ENCODE peak calls at places on chromosomes 12 and 14, in ten cellular contexts. N is transverse colon; H is tibial artery; I is aorta; Q is HepG2; F is fibroblast of lung; D is prostate gland; X is Caco-2; C is esophagus squamous epithelium; W is CD4-positive, CD25-positive, alpha-beta regulatory T cell. G is an unnamed sample.

GRCh38 chr14:59474172-59474571 is 9.0 kb upstream of the GPR135 start:
- DNase-seq in N (no peak), H (no peak), I (no peak), Q (no peak), F (peak; percentile 55), D (no peak), X (no peak), C (no peak), W (no peak), G (no peak)

GRCh38 chr12:66405395-66405794 is 103.1 kb downstream of the HELB start:
- DNase-seq in N (no peak), H (no peak), I (no peak), Q (no peak), F (peak; percentile 14), D (no peak), X (no peak), C (no peak), W (no peak), G (no peak)

GRCh38 chr14:20684662-20685456 is 499 bp downstream of the RNASE4 start:
- DNase-seq in N (peak; percentile 55), H (peak; percentile 76), I (no peak), Q (peak; percentile 46), F (peak; percentile 50), D (peak; percentile 68), X (no peak), C (no peak), W (no peak), G (no peak)

GRCh38 chr12:11812558-11813421 is 163.3 kb downstream of the ETV6 start:
- DNase-seq in N (peak; percentile 50), H (no peak), I (no peak), Q (peak; percentile 78), F (no peak), D (peak; percentile 20), X (no peak), C (no peak), W (no peak), G (no peak)

GRCh38 chr14:97185186-97185585 is 388.0 kb downstream of the VRK1 start:
- DNase-seq in N (no peak), H (no peak), I (no peak), Q (no peak), F (no peak), D (no peak), X (peak; percentile 4), C (no peak), W (peak; percentile 26), G (peak; percentile 14)

GRCh38 chr12:108822458-108823205 is 34.8 kb downstream of the SSH1 start:
- DNase-seq in N (no peak), H (no peak), I (no peak), Q (no peak), F (no peak), D (no peak), X (no peak), C (no peak), W (no peak), G (no peak)

GRCh38 chr14:63045234-63045611 is at the start of gene KCNH5:
- DNase-seq in N (no peak), H (no peak), I (peak; percentile 75), Q (no peak), F (peak; percentile 60), D (peak; percentile 13), X (no peak), C (no peak), W (peak; percentile 5), G (no peak)

GRCh38 chr14:92525318-92526095 is 11.9 kb downstream of the RIN3 start:
- DNase-seq in N (no peak), H (no peak), I (no peak), Q (no peak), F (no peak), D (no peak), X (no peak), C (no peak), W (no peak), G (no peak)

GRCh38 chr12:67449591-67450052 is 180.5 kb downstream of the CAND1 start:
- DNase-seq in N (no peak), H (no peak), I (no peak), Q (no peak), F (no peak), D (no peak), X (no peak), C (no peak), W (peak; percentile 73), G (no peak)

GRCh38 chr12:59383426-59383822 is 212.4 kb upstream of the SLC16A7 start:
- DNase-seq in N (no peak), H (no peak), I (no peak), Q (no peak), F (peak; percentile 95), D (no peak), X (no peak), C (no peak), W (no peak), G (no peak)

GRCh38 chr12:60441577-60441976 is 845.7 kb downstream of the SLC16A7 start:
- DNase-seq in N (no peak), H (no peak), I (no peak), Q (no peak), F (no peak), D (no peak), X (no peak), C (no peak), W (no peak), G (no peak)

GRCh38 chr12:5960783-5961182 is 15.7 kb upstream of the ANO2 start:
- DNase-seq in N (no peak), H (no peak), I (no peak), Q (no peak), F (no peak), D (no peak), X (no peak), C (no peak), W (no peak), G (no peak)

GRCh38 chr14:105475269-105475915 is 771 bp downstream of the CRIP2 start:
- DNase-seq in N (no peak), H (peak; percentile 88), I (peak; percentile 93), Q (no peak), F (no peak), D (no peak), X (no peak), C (no peak), W (no peak), G (no peak)

GRCh38 chr12:119145367-119145766 is 33.4 kb upstream of the HSPB8 start:
- DNase-seq in N (no peak), H (no peak), I (no peak), Q (no peak), F (no peak), D (no peak), X (no peak), C (no peak), W (no peak), G (no peak)

GRCh38 chr12:88753074-88753473 is 172.8 kb upstream of the KITLG start:
- DNase-seq in N (no peak), H (no peak), I (no peak), Q (no peak), F (no peak), D (no peak), X (no peak), C (no peak), W (no peak), G (no peak)

GRCh38 chr12:109739747-109740693 is 26.4 kb downstream of the FAM222A start:
- DNase-seq in N (no peak), H (peak; percentile 41), I (peak; percentile 43), Q (no peak), F (no peak), D (no peak), X (peak; percentile 34), C (no peak), W (no peak), G (no peak)

DNA sequence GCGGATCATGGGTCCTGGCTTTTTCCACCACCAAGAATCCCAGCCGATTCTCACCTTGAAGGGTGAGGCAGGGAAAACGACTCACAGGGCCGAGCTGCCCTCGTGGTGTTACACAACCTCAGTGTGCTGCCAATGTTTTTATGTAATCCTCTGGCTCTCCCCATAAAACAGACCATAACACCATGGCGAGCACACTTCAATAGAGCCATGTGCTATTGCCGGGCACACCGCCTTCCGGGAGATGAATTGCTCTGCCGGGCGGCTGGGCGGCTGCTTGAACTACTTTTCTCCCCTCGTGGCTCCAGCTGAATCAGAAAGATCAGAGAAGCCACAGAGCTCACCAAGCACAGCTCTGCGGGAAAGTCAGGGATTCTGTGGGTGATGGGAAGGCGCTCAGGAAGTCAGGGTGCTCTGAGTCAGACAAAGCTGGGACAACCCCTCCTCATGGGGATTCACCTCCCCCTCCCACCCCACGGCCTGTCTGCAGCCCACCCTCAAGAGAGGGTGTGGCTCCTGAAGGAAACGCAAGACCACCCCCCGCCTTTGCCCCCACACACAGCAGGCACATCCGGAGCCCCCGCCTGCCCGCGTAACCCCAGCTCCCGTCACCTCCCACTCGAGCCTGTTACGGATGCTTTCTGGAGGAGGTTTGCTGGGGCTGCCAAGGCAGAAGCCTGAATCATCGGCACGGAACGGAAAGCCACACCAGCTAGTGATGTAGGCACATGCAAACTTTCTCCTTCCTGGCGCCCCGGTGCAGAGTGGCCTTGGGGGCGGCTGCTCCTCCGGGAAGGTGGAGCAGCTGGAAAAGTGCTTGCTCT is 1.8 kb downstream of the GALNT9 start:
- DNase-seq in N (peak; percentile 61), H (no peak), I (no peak), Q (no peak), F (peak; percentile 74), D (peak; percentile 87), X (no peak), C (no peak), W (no peak), G (no peak)
- H3K27me3 ChIP-seq in N (peaks cover 67% of the 10 kb centered on the region), H (peaks cover 97% of the 10 kb centered on the region), I (no peaks in the 10 kb centered on the region), Q (peaks cover 82% of the 10 kb centered on the region), F (no peaks in the 10 kb centered on the region), D (peaks cover 26% of the 10 kb centered on the region), X (peaks cover 3% of the 10 kb centered on the region), C (no peaks in the 10 kb centered on the region), W (peaks cover 7% of the 10 kb centered on the region), G (peaks cover 47% of the 10 kb centered on the region)

DNA sequence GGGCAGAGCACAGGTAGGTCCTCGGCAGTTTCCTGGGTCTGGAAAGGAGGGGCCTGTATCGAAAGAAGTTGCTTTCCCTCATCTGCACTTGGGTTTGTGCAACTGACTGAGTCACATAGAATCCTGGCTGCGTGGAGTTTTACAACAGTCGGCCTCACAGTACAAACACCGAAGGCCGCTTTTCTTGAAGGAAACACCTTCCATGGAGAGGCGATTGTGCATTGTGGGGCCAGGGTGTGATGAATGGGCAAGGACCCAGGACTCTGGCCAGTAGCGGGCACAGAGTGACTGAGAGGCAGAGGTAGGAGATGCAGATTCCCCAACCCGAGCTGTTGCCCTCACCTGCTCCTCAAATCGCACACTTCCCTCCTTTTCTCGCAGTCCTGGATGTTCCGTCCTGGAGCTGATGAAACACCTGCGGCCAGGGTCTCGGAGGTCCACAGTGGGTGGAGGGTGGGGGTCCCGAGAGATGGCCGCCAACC is 7.7 kb downstream of the CCND2 start:
- DNase-seq in N (peak; percentile 49), H (no peak), I (no peak), Q (no peak), F (peak; percentile 40), D (no peak), X (no peak), C (no peak), W (no peak), G (no peak)
- H3K27me3 ChIP-seq in N (no peaks in the 10 kb centered on the region), H (no peaks in the 10 kb centered on the region), I (no peaks in the 10 kb centered on the region), Q (peaks cover 49% of the 10 kb centered on the region), F (peaks cover 3% of the 10 kb centered on the region), D (peaks cover 2% of the 10 kb centered on the region), X (no peaks in the 10 kb centered on the region), C (no peaks in the 10 kb centered on the region), W (no peaks in the 10 kb centered on the region), G (no peaks in the 10 kb centered on the region)

GRCh38 chr14:47149326-47149725 is 497.7 kb upstream of the RPL10L start:
- DNase-seq in N (no peak), H (no peak), I (no peak), Q (no peak), F (no peak), D (no peak), X (no peak), C (no peak), W (no peak), G (no peak)
- H3K27me3 ChIP-seq in N (no peaks in the 10 kb centered on the region), H (no peaks in the 10 kb centered on the region), I (no peaks in the 10 kb centered on the region), Q (no peaks in the 10 kb centered on the region), F (no peaks in the 10 kb centered on the region), D (no peaks in the 10 kb centered on the region), X (no peaks in the 10 kb centered on the region), C (no peaks in the 10 kb centered on the region), W (no peaks in the 10 kb centered on the region), G (no peaks in the 10 kb centered on the region)

GRCh38 chr12:54131641-54132280 is 57.0 kb downstream of the SMUG1 start:
- DNase-seq in N (no peak), H (no peak), I (no peak), Q (no peak), F (no peak), D (no peak), X (no peak), C (no peak), W (no peak), G (no peak)
- H3K27me3 ChIP-seq in N (peaks cover 47% of the 10 kb centered on the region), H (no peaks in the 10 kb centered on the region), I (no peaks in the 10 kb centered on the region), Q (peaks cover 9% of the 10 kb centered on the region), F (peaks cover 2% of the 10 kb centered on the region), D (peaks cover 6% of the 10 kb centered on the region), X (no peaks in the 10 kb centered on the region), C (no peaks in the 10 kb centered on the region), W (peaks cover 9% of the 10 kb centered on the region), G (peaks cover 42% of the 10 kb centered on the region)

G was measured in CD4-positive, alpha-beta T cell.